ENCODE peak calls at places on chromosome 6, in five cellular contexts. L is IMR-90, S is neuronal stem cell, F is H9, O is mesenchymal stem cell. U is an unnamed sample.

GRCh38 chr6:79269877-79270276 is 35.4 kb upstream of the HMGN3 start:
- DNase-seq in L (peak), O (peak), F (no peak), S (no peak), U (peak)

GRCh38 chr6:14129572-14129971 is 12.0 kb downstream of the CD83 start:
- DNase-seq in S (peak), L (peak), O (peak), F (peak), U (no peak)

GRCh38 chr6:7218586-7218985 is 94.4 kb downstream of the SSR1 start:
- DNase-seq in S (no peak), F (no peak), O (peak), L (no peak), U (peak)

GRCh38 chr6:35690484-35690883 is 1.8 kb upstream of the FKBP5 start:
- DNase-seq in S (no peak), L (no peak), F (no peak), O (no peak), U (no peak)

GRCh38 chr6:11854418-11855165 is 76.0 kb upstream of the ADTRP start:
- DNase-seq in S (no peak), L (peak), F (no peak), O (peak), U (no peak)

GRCh38 chr6:131041814-131042213 is 21.2 kb downstream of the EPB41L2 start:
- DNase-seq in O (no peak), S (no peak), L (peak), F (no peak), U (no peak)

GRCh38 chr6:33320315-33321181 is 3.0 kb upstream of the ZBTB22 start:
- DNase-seq in L (peak), S (no peak), O (peak), F (peak), U (peak)

GRCh38 chr6:146819596-146820320 is 221.0 kb downstream of the ADGB start:
- DNase-seq in S (no peak), F (no peak), O (peak), L (peak), U (no peak)

GRCh38 chr6:3301506-3301905 is 42.8 kb downstream of the PSMG4 start:
- DNase-seq in O (no peak), F (no peak), S (no peak), L (no peak), U (no peak)

GRCh38 chr6:148249160-148249559 is 93.5 kb upstream of the SASH1 start:
- DNase-seq in O (no peak), F (no peak), L (no peak), S (no peak), U (no peak)

GRCh38 chr6:4320860-4321259 is 185.5 kb upstream of the ECI2 start:
- DNase-seq in O (peak), L (peak), F (no peak), S (no peak), U (peak)

GRCh38 chr6:114344216-114344970 is 1.6 kb upstream of the HS3ST5 start:
- DNase-seq in F (no peak), S (no peak), L (no peak), O (no peak), U (no peak)

GRCh38 chr6:168201799-168202198 is 117.8 kb downstream of the DACT2 start:
- DNase-seq in F (no peak), L (no peak), O (no peak), S (no peak), U (no peak)

GRCh38 chr6:168197636-168198301 is 118.8 kb upstream of the FRMD1 start:
- DNase-seq in L (no peak), F (peak), O (no peak), S (no peak), U (no peak)

GRCh38 chr6:168198302-168199180 is 119.5 kb upstream of the FRMD1 start:
- DNase-seq in L (no peak), O (no peak), F (no peak), S (no peak), U (peak)

GRCh38 chr6:168201383-168201782 is 118.2 kb downstream of the DACT2 start:
- DNase-seq in L (no peak), F (peak), S (no peak), O (no peak), U (peak)

GRCh38 chr6:168200571-168201134 is 118.9 kb downstream of the DACT2 start:
- DNase-seq in F (no peak), L (no peak), S (no peak), O (no peak), U (peak)
- H3K18ac ChIP-seq in F (no peak), L (no peak), S (no peak), O (no peak), U (no peak)

GRCh38 chr6:22880686-22881433 is 311.5 kb downstream of the HDGFL1 start:
- DNase-seq in L (peak), F (no peak), O (peak), S (no peak), U (peak)

GRCh38 chr6:22877946-22878705 is 308.8 kb downstream of the HDGFL1 start:
- DNase-seq in O (peak), L (peak), S (no peak), F (peak), U (peak)

GRCh38 chr6:22873531-22874136 is 304.3 kb downstream of the HDGFL1 start:
- DNase-seq in F (no peak), L (peak), S (no peak), O (no peak), U (no peak)

GRCh38 chr6:22878706-22879105 is 309.3 kb downstream of the HDGFL1 start:
- DNase-seq in S (no peak), F (no peak), O (no peak), L (peak), U (no peak)

GRCh38 chr6:22875845-22876244 is 306.5 kb downstream of the HDGFL1 start:
- DNase-seq in L (no peak), S (no peak), F (no peak), O (no peak), U (no peak)
- H2BK5ac ChIP-seq in L (no peak), S (no peak), F (no peak), O (no peak), U (no peak)

DNA sequence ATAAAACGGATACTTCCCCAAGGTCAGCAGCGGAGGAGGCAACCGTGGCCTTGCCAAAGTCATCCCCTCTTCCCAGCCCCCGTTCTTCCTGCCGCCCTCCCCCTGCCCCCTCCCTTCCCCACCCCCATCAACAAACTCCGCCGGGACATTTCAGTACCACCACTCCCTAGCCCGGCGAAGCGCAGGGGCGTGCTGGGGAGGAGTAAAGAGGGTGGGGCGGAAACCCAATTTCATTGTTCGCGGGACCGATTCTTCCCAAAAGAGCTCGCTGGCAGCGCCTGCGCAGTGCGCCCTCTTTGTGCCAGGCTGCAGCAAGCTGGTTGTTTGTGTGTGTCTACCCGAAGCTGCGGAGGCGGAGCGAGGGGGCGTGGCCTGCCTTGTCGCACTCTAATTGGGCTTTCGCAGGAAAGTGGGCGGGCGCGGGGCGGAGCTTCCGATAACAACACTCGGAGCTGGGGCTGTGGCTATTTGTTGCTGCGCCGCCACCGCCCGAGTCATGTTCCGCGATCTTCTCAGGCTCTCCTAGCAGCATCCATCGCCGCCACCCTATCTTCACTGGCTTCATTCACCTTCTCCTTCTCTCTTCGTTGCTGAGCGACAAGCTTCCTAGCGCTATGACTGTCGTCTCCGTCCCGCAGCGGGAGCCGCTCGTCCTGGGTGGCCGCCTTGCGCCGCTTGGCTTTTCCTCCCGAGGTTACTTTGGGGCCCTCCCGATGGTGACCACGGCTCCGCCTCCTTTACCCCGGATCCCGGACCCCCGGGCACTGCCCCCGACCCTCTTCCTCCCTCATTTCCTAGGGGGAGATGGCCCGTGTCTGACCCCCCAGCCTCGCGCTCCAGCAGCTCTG is at the start of gene PNRC1:
- DNase-seq in S (peak), L (peak), F (peak), O (peak), U (peak)
- H4K91ac ChIP-seq in S (peak), L (peak), F (peak), O (peak), U (peak)

GRCh38 chr6:115838763-115839401 is 221.8 kb downstream of the FRK start:
- DNase-seq in F (peak), L (peak), S (no peak), O (peak), U (no peak)
- H3K18ac ChIP-seq in F (no peak), L (no peak), S (no peak), O (no peak), U (no peak)

DNA sequence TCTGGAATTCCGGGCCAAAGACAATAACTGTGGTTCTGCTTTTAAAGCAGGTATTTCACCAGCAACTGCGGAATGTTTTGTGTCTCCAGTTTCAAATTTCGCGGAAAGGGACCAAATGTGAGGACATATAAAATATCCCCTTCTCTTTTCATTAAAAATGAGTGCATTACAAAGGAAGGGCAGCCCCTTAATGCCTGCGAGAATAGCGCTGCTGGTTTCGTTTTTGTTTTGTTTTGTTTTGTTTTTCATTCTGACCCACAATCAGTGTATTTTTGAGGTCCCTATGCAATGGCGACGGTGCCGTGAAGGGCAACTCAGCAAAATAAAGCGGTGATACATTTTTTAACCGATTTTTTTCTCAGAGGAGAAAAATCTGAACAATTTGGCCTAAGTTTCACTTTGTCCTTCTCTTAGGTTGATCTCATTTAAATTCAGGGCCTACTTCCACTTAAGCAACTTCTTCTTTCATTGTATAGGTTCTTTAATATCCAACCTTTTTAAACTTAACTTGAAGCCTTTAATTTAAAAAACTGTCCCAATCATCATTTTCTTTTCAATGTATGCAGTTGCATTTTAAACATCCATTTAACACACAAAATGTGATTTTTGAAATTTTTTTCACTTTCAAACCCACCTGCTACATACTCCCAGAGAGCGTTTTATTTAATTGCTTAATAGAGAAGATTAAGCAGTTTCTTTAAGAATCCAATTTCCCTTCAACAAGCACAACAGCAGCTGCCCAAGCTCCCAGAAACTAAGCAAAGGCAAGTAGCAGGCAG is 2.9 kb upstream of the HIVEP2 start:
- DNase-seq in L (no peak), O (no peak), S (no peak), F (no peak), U (no peak)
- H2BK5ac ChIP-seq in L (peak), O (no peak), S (no peak), F (no peak), U (no peak)

DNA sequence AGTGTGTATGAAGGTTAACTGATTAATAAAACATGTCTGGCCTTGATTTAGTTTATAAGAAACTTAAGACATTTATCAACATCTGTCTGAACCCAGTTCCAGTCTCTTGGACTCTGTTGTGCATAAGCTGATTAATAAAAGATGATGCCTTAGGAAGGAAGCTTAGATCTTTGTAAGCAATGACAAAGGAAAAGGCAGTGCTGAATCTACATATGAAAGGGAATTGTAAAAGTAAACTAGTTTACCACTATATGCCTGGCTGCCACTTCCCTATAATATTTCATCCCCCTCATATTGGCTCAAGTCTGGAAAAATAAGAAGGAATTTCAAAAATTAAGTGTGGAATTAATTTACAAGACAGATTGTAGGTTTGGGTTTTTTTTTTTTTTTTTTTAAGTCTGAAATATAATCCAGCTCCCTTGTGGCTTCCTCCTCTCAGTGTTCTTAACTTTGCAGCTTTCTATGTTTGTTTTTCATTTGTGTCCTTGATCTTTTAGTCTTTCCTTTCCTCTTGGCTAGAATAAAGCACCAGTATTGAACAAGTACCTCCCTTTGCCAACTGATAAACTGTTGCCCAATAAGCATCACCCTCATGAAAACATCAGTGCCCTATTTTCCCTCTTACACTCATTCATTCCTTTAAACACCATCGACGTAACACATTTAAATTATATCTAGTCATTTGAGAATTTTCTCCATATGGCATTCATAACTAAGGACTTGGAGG is 146.6 kb upstream of the TBX18 start:
- DNase-seq in F (no peak), O (no peak), S (no peak), L (no peak), U (no peak)
- H4K91ac ChIP-seq in F (no peak), O (no peak), S (no peak), L (no peak), U (no peak)

U was measured in trophoblast cell.